ENCODE peak calls at places on chromosomes 4 and X, in nine cellular contexts. J, B, P, H, K, Y, G, W and R are unnamed samples.

GRCh38 chr4:120704529-120704928 is 218.0 kb downstream of the PRDM5 start:
- DNase-seq in J (no peak), B (no peak), P (no peak), H (peak; percentile 60), K (no peak), Y (no peak), G (no peak), W (no peak), R (no peak)

GRCh38 chr4:8741513-8742226 is 130.0 kb downstream of the HMX1 start:
- DNase-seq in J (no peak), B (no peak), P (no peak), H (peak; percentile 1), K (peak; percentile 34), Y (peak; percentile 59), G (no peak), W (no peak), R (no peak)

GRCh38 chr4:67725981-67726380 is 25.0 kb upstream of the UBA6 start:
- DNase-seq in J (no peak), B (no peak), P (no peak), H (no peak), K (no peak), Y (no peak), G (no peak), W (no peak), R (no peak)

GRCh38 chrX:48927736-48928382 is 9.0 kb upstream of the PIM2 start:
- DNase-seq in J (no peak), B (no peak), P (no peak), H (no peak), K (no peak), Y (no peak), G (no peak), W (no peak), R (no peak)

GRCh38 chrX:74465424-74465823 is 44.1 kb downstream of the SLC16A2 start:
- DNase-seq in J (no peak), B (no peak), P (no peak), H (no peak), K (no peak), Y (no peak), G (no peak), W (no peak), R (no peak)

GRCh38 chrX:105869676-105870075 is 47.3 kb downstream of the NRK start:
- DNase-seq in J (no peak), B (no peak), P (no peak), H (no peak), K (no peak), Y (no peak), G (no peak), W (no peak), R (no peak)

GRCh38 chr4:117154251-117154650 is 68.9 kb upstream of the TRAM1L1 start:
- DNase-seq in J (no peak), B (no peak), P (no peak), H (no peak), K (no peak), Y (peak; percentile 43), G (no peak), W (no peak), R (no peak)

GRCh38 chr4:172844556-172844955 is 324.1 kb upstream of the GALNT7 start:
- DNase-seq in J (no peak), B (no peak), P (no peak), H (no peak), K (no peak), Y (no peak), G (no peak), W (no peak), R (no peak)

DNA sequence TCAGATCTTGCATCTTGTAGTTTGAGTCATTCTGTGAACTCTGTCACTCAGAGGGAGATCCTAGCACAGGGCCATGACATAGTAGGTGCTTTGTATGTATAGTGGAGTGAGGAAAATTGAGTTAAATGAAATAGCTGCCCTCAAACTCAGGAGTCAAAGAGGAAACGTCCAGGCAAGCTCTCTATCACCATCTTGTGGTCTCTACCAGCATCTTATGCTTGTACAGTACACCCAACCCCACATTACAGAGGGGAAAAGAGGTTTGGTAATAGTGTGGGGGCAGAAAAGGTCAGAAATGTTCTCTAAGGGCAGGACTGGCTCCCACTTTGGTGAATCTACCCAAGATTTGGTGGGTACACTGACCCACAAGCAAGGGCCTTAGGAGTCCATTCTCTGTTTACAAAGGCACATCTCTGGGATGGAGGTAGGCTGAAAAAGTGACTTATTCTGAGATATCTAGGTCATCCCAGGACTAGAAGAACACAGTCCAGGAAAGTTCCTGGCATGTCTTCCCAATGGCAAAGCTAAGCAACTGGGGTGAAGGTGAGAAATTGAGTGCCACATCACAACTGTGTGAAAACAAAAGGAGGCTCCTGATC is 131.8 kb downstream of the OR13H1 start:
- DNase-seq in J (no peak), B (no peak), P (peak; percentile 7), H (no peak), K (no peak), Y (no peak), G (no peak), W (peak; percentile 8), R (no peak)
- TF ChIP-seq CTCF in J (peak; percentile 16), B (no peak), P (peak; percentile 63), H (peak; percentile 24), K (no peak), Y (no peak), G (no peak), W (peak; percentile 40), R (peak; percentile 20)

GRCh38 chr4:110628321-110629213 is 5.7 kb upstream of the PITX2 start:
- DNase-seq in J (no peak), B (no peak), P (no peak), H (no peak), K (no peak), Y (no peak), G (no peak), W (no peak), R (no peak)
- H3K9me3 ChIP-seq in J (no peaks in the 10 kb centered on the region), B (no peaks in the 10 kb centered on the region), P (no peaks in the 10 kb centered on the region), H (no peaks in the 10 kb centered on the region), K (no peaks in the 10 kb centered on the region), Y (no peaks in the 10 kb centered on the region), G (no peaks in the 10 kb centered on the region), W (no peaks in the 10 kb centered on the region), R (no peaks in the 10 kb centered on the region)

GRCh38 chr4:139083533-139084424 is 68.2 kb downstream of the NOCT start:
- DNase-seq in J (peak; percentile 64), B (peak; percentile 75), P (peak; percentile 86), H (peak; percentile 95), K (peak; percentile 93), Y (peak; percentile 95), G (peak; percentile 91), W (peak; percentile 89), R (peak; percentile 90)
- TF ChIP-seq POLR2A in J (peak; percentile 58), B (no peak), P (no peak), H (no peak), K (peak; percentile 60), Y (no peak), G (peak; percentile 36), W (peak; percentile 57), R (peak; percentile 82)

DNA sequence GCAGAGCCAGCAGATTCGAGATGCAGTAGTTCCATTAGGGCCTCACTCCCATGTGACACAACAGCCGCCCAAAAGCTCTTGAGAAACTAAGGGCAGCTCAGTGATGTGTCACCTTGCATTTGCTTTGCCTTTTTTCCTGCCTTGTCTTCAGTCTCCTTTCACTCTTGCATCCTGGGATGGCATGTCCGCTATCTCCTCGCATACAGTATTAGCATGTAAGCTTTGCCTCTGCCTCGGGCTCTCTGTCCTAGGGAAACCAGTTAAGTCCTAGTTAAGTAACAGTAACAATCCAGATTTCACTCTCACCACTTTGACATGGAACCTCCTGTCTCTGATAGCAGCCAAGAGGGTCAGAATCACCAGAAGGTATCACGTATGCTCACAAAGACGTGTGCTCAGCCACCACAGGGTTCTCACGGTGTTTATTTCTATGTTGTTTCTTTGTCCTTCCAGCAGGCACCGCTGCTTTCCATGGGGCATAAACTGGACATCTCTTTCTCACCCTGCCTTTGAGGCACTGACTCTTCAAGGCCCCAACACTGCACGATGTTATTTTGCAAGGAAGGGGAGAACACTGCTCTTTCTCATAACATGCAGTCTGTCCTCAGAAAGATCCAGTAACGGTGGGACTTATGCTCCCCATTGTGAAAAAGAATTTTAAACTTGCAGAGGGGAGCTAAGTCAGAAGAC is 26.7 kb upstream of the SORBS2 start:
- DNase-seq in J (no peak), B (no peak), P (no peak), H (no peak), K (no peak), Y (no peak), G (no peak), W (no peak), R (no peak)
- TF ChIP-seq CTCF in J (no peak), B (no peak), P (no peak), H (no peak), K (no peak), Y (no peak), G (no peak), W (no peak), R (no peak)

GRCh38 chr4:116018831-116019230 is 905.4 kb upstream of the NDST4 start:
- DNase-seq in J (no peak), B (no peak), P (no peak), H (no peak), K (no peak), Y (no peak), G (no peak), W (no peak), R (no peak)
- H3K9me3 ChIP-seq in J (peaks cover 35% of the 10 kb centered on the region), B (no peaks in the 10 kb centered on the region), P (peaks cover 16% of the 10 kb centered on the region), H (no peaks in the 10 kb centered on the region), K (peaks cover 30% of the 10 kb centered on the region), Y (peaks cover 39% of the 10 kb centered on the region), G (peaks cover 6% of the 10 kb centered on the region), W (peaks cover 80% of the 10 kb centered on the region), R (no peaks in the 10 kb centered on the region)